ENCODE peak calls at places on chromosomes 5 and 9, in seven cellular contexts. One of them, this sample, is unnamed.
A peak's percentile ranks its signal among the peaks of the same experiment; 100 is the strongest.

GRCh38 chr5:99063737-99064136 is 134.9 kb upstream of the CHD1 start:
- DNase-seq in colonic mucosa: no peak
- DNase-seq in stimulated activated CD8-positive, alpha-beta memory T cell treated with anti-CD3 and anti-CD28 coated beads, Interleukin-15, amount 100 ng/mL, for 1 hour: no peak
- DNase-seq in 8988T: no peak
- DNase-seq in COR-L47: no peak
- DNase-seq in Calu3: no peak
- DNase-seq in naive B cell: no peak
- DNase-seq in this sample: no peak

GRCh38 chr5:116297296-116297814 is 212.5 kb downstream of the COMMD10 start:
- DNase-seq in colonic mucosa: no peak
- DNase-seq in stimulated activated CD8-positive, alpha-beta memory T cell treated with anti-CD3 and anti-CD28 coated beads, Interleukin-15, amount 100 ng/mL, for 1 hour: no peak
- DNase-seq in 8988T: no peak
- DNase-seq in COR-L47: no peak
- DNase-seq in Calu3: no peak
- DNase-seq in naive B cell: no peak
- DNase-seq in this sample: no peak

GRCh38 chr9:8456327-8456726 is 656.7 kb upstream of the DMAC1 start:
- DNase-seq in colonic mucosa: no peak
- DNase-seq in stimulated activated CD8-positive, alpha-beta memory T cell treated with anti-CD3 and anti-CD28 coated beads, Interleukin-15, amount 100 ng/mL, for 1 hour: no peak
- DNase-seq in 8988T: no peak
- DNase-seq in COR-L47: no peak
- DNase-seq in Calu3: no peak
- DNase-seq in naive B cell: no peak
- DNase-seq in this sample: no peak

GRCh38 chr9:101578378-101578777 is 16.4 kb downstream of the PPP3R2 start:
- DNase-seq in colonic mucosa: no peak
- DNase-seq in stimulated activated CD8-positive, alpha-beta memory T cell treated with anti-CD3 and anti-CD28 coated beads, Interleukin-15, amount 100 ng/mL, for 1 hour: no peak
- DNase-seq in 8988T: no peak
- DNase-seq in COR-L47: no peak
- DNase-seq in Calu3: no peak
- DNase-seq in naive B cell: no peak
- DNase-seq in this sample: no peak

GRCh38 chr5:81971086-81971693 is 633 bp upstream of the ATG10 start:
- DNase-seq in colonic mucosa: peak; percentile 22
- DNase-seq in stimulated activated CD8-positive, alpha-beta memory T cell treated with anti-CD3 and anti-CD28 coated beads, Interleukin-15, amount 100 ng/mL, for 1 hour: no peak
- DNase-seq in 8988T: no peak
- DNase-seq in COR-L47: no peak
- DNase-seq in Calu3: no peak
- DNase-seq in naive B cell: peak; percentile 21
- DNase-seq in this sample: no peak

GRCh38 chr9:129597355-129598088 is 23.4 kb downstream of the C9orf50 start:
- DNase-seq in colonic mucosa: peak; percentile 77
- DNase-seq in stimulated activated CD8-positive, alpha-beta memory T cell treated with anti-CD3 and anti-CD28 coated beads, Interleukin-15, amount 100 ng/mL, for 1 hour: no peak
- DNase-seq in 8988T: no peak
- DNase-seq in COR-L47: no peak
- DNase-seq in Calu3: peak; percentile 79
- DNase-seq in naive B cell: no peak
- DNase-seq in this sample: peak; percentile 32

GRCh38 chr9:92097997-92098482 is 17.2 kb downstream of the SPTLC1 start:
- DNase-seq in colonic mucosa: peak; percentile 91
- DNase-seq in stimulated activated CD8-positive, alpha-beta memory T cell treated with anti-CD3 and anti-CD28 coated beads, Interleukin-15, amount 100 ng/mL, for 1 hour: no peak
- DNase-seq in 8988T: no peak
- DNase-seq in COR-L47: no peak
- DNase-seq in Calu3: peak; percentile 94
- DNase-seq in naive B cell: peak; percentile 31
- DNase-seq in this sample: no peak

GRCh38 chr9:110971234-110971633 is 67.0 kb downstream of the LPAR1 start:
- DNase-seq in colonic mucosa: no peak
- DNase-seq in stimulated activated CD8-positive, alpha-beta memory T cell treated with anti-CD3 and anti-CD28 coated beads, Interleukin-15, amount 100 ng/mL, for 1 hour: no peak
- DNase-seq in 8988T: no peak
- DNase-seq in COR-L47: no peak
- DNase-seq in Calu3: no peak
- DNase-seq in naive B cell: no peak
- DNase-seq in this sample: no peak

GRCh38 chr9:76658510-76659231 is 105.6 kb upstream of the PCA3 start:
- DNase-seq in colonic mucosa: no peak
- DNase-seq in stimulated activated CD8-positive, alpha-beta memory T cell treated with anti-CD3 and anti-CD28 coated beads, Interleukin-15, amount 100 ng/mL, for 1 hour: no peak
- DNase-seq in 8988T: no peak
- DNase-seq in COR-L47: peak; percentile 33
- DNase-seq in Calu3: no peak
- DNase-seq in naive B cell: peak; percentile 41
- DNase-seq in this sample: no peak

GRCh38 chr9:129964901-129965734 is 77.9 kb downstream of the FNBP1 start:
- DNase-seq in colonic mucosa: no peak
- DNase-seq in stimulated activated CD8-positive, alpha-beta memory T cell treated with anti-CD3 and anti-CD28 coated beads, Interleukin-15, amount 100 ng/mL, for 1 hour: no peak
- DNase-seq in 8988T: no peak
- DNase-seq in COR-L47: no peak
- DNase-seq in Calu3: no peak
- DNase-seq in naive B cell: no peak
- DNase-seq in this sample: no peak

GRCh38 chr9:128702445-128702948 is at the start of gene PKN3:
- DNase-seq in colonic mucosa: peak; percentile 93
- DNase-seq in stimulated activated CD8-positive, alpha-beta memory T cell treated with anti-CD3 and anti-CD28 coated beads, Interleukin-15, amount 100 ng/mL, for 1 hour: peak; percentile 76
- DNase-seq in 8988T: peak; percentile 96
- DNase-seq in COR-L47: peak; percentile 35
- DNase-seq in Calu3: peak; percentile 91
- DNase-seq in naive B cell: peak; percentile 81
- DNase-seq in this sample: peak; percentile 77

GRCh38 chr5:112329429-112330090 is 89.5 kb downstream of the EPB41L4A start:
- DNase-seq in colonic mucosa: no peak
- DNase-seq in stimulated activated CD8-positive, alpha-beta memory T cell treated with anti-CD3 and anti-CD28 coated beads, Interleukin-15, amount 100 ng/mL, for 1 hour: no peak
- DNase-seq in 8988T: no peak
- DNase-seq in COR-L47: no peak
- DNase-seq in Calu3: no peak
- DNase-seq in naive B cell: peak; percentile 3
- DNase-seq in this sample: no peak

GRCh38 chr5:132640613-132641012 is 17.4 kb upstream of the IL13 start:
- DNase-seq in colonic mucosa: no peak
- DNase-seq in stimulated activated CD8-positive, alpha-beta memory T cell treated with anti-CD3 and anti-CD28 coated beads, Interleukin-15, amount 100 ng/mL, for 1 hour: no peak
- DNase-seq in 8988T: no peak
- DNase-seq in COR-L47: no peak
- DNase-seq in Calu3: no peak
- DNase-seq in naive B cell: no peak
- DNase-seq in this sample: no peak

GRCh38 chr9:1878817-1879216 is 136.3 kb upstream of the SMARCA2 start:
- DNase-seq in colonic mucosa: no peak
- DNase-seq in stimulated activated CD8-positive, alpha-beta memory T cell treated with anti-CD3 and anti-CD28 coated beads, Interleukin-15, amount 100 ng/mL, for 1 hour: no peak
- DNase-seq in 8988T: no peak
- DNase-seq in COR-L47: no peak
- DNase-seq in Calu3: no peak
- DNase-seq in naive B cell: peak; percentile 3
- DNase-seq in this sample: no peak

GRCh38 chr5:2746642-2747041 is 4.8 kb downstream of the IRX2 start:
- DNase-seq in colonic mucosa: no peak
- DNase-seq in stimulated activated CD8-positive, alpha-beta memory T cell treated with anti-CD3 and anti-CD28 coated beads, Interleukin-15, amount 100 ng/mL, for 1 hour: no peak
- DNase-seq in 8988T: no peak
- DNase-seq in COR-L47: no peak
- DNase-seq in Calu3: no peak
- DNase-seq in naive B cell: no peak
- DNase-seq in this sample: no peak

GRCh38 chr9:135228345-135228982 is 141.0 kb downstream of the OLFM1 start:
- DNase-seq in colonic mucosa: no peak
- DNase-seq in stimulated activated CD8-positive, alpha-beta memory T cell treated with anti-CD3 and anti-CD28 coated beads, Interleukin-15, amount 100 ng/mL, for 1 hour: no peak
- DNase-seq in 8988T: no peak
- DNase-seq in COR-L47: no peak
- DNase-seq in Calu3: no peak
- DNase-seq in naive B cell: no peak
- DNase-seq in this sample: no peak

GRCh38 chr5:157282150-157282549 is 16.2 kb downstream of the CYFIP2 start:
- DNase-seq in colonic mucosa: no peak
- DNase-seq in stimulated activated CD8-positive, alpha-beta memory T cell treated with anti-CD3 and anti-CD28 coated beads, Interleukin-15, amount 100 ng/mL, for 1 hour: no peak
- DNase-seq in 8988T: no peak
- DNase-seq in COR-L47: no peak
- DNase-seq in Calu3: no peak
- DNase-seq in naive B cell: no peak
- DNase-seq in this sample: no peak

GRCh38 chr5:173709761-173710160 is 93.3 kb upstream of the BOD1 start:
- DNase-seq in colonic mucosa: no peak
- DNase-seq in stimulated activated CD8-positive, alpha-beta memory T cell treated with anti-CD3 and anti-CD28 coated beads, Interleukin-15, amount 100 ng/mL, for 1 hour: no peak
- DNase-seq in 8988T: no peak
- DNase-seq in COR-L47: no peak
- DNase-seq in Calu3: no peak
- DNase-seq in naive B cell: no peak
- DNase-seq in this sample: no peak

GRCh38 chr5:168055982-168056381 is 235.5 kb upstream of the WWC1 start:
- DNase-seq in colonic mucosa: no peak
- DNase-seq in stimulated activated CD8-positive, alpha-beta memory T cell treated with anti-CD3 and anti-CD28 coated beads, Interleukin-15, amount 100 ng/mL, for 1 hour: no peak
- DNase-seq in 8988T: no peak
- DNase-seq in COR-L47: no peak
- DNase-seq in Calu3: no peak
- DNase-seq in naive B cell: no peak
- DNase-seq in this sample: no peak

GRCh38 chr5:143182901-143183820 is 220.3 kb downstream of the NR3C1 start:
- DNase-seq in colonic mucosa: no peak
- DNase-seq in stimulated activated CD8-positive, alpha-beta memory T cell treated with anti-CD3 and anti-CD28 coated beads, Interleukin-15, amount 100 ng/mL, for 1 hour: no peak
- DNase-seq in 8988T: no peak
- DNase-seq in COR-L47: no peak
- DNase-seq in Calu3: no peak
- DNase-seq in naive B cell: no peak
- DNase-seq in this sample: no peak

GRCh38 chr5:82332889-82333619 is 54.9 kb upstream of the RPS23 start:
- DNase-seq in colonic mucosa: no peak
- DNase-seq in stimulated activated CD8-positive, alpha-beta memory T cell treated with anti-CD3 and anti-CD28 coated beads, Interleukin-15, amount 100 ng/mL, for 1 hour: no peak
- DNase-seq in 8988T: no peak
- DNase-seq in COR-L47: no peak
- DNase-seq in Calu3: no peak
- DNase-seq in naive B cell: no peak
- DNase-seq in this sample: no peak

GRCh38 chr9:112569186-112569585 is 82.6 kb downstream of the KIAA1958 start:
- DNase-seq in colonic mucosa: no peak
- DNase-seq in stimulated activated CD8-positive, alpha-beta memory T cell treated with anti-CD3 and anti-CD28 coated beads, Interleukin-15, amount 100 ng/mL, for 1 hour: no peak
- DNase-seq in 8988T: no peak
- DNase-seq in COR-L47: no peak
- DNase-seq in Calu3: no peak
- DNase-seq in naive B cell: no peak
- DNase-seq in this sample: no peak

GRCh38 chr5:57845025-57845424 is 362.4 kb upstream of the ACTBL2 start:
- DNase-seq in colonic mucosa: no peak
- DNase-seq in stimulated activated CD8-positive, alpha-beta memory T cell treated with anti-CD3 and anti-CD28 coated beads, Interleukin-15, amount 100 ng/mL, for 1 hour: no peak
- DNase-seq in 8988T: no peak
- DNase-seq in COR-L47: no peak
- DNase-seq in Calu3: no peak
- DNase-seq in naive B cell: no peak
- DNase-seq in this sample: no peak

GRCh38 chr5:98110270-98110669 is 663.2 kb upstream of the RGMB start:
- DNase-seq in colonic mucosa: no peak
- DNase-seq in stimulated activated CD8-positive, alpha-beta memory T cell treated with anti-CD3 and anti-CD28 coated beads, Interleukin-15, amount 100 ng/mL, for 1 hour: no peak
- DNase-seq in 8988T: peak; percentile 15
- DNase-seq in COR-L47: no peak
- DNase-seq in Calu3: no peak
- DNase-seq in naive B cell: no peak
- DNase-seq in this sample: no peak

GRCh38 chr5:15669826-15670225 is 169.8 kb downstream of the FBXL7 start:
- DNase-seq in colonic mucosa: no peak
- DNase-seq in stimulated activated CD8-positive, alpha-beta memory T cell treated with anti-CD3 and anti-CD28 coated beads, Interleukin-15, amount 100 ng/mL, for 1 hour: no peak
- DNase-seq in 8988T: no peak
- DNase-seq in COR-L47: no peak
- DNase-seq in Calu3: no peak
- DNase-seq in naive B cell: no peak
- DNase-seq in this sample: no peak

GRCh38 chr9:87887151-87887505 is 4.5 kb downstream of the SPATA31E1 start:
- DNase-seq in colonic mucosa: no peak
- DNase-seq in stimulated activated CD8-positive, alpha-beta memory T cell treated with anti-CD3 and anti-CD28 coated beads, Interleukin-15, amount 100 ng/mL, for 1 hour: no peak
- DNase-seq in 8988T: no peak
- DNase-seq in COR-L47: no peak
- DNase-seq in Calu3: no peak
- DNase-seq in naive B cell: no peak
- DNase-seq in this sample: no peak

GRCh38 chr5:128774605-128775004 is 190.7 kb upstream of the SLC27A6 start:
- DNase-seq in colonic mucosa: no peak
- DNase-seq in stimulated activated CD8-positive, alpha-beta memory T cell treated with anti-CD3 and anti-CD28 coated beads, Interleukin-15, amount 100 ng/mL, for 1 hour: no peak
- DNase-seq in 8988T: no peak
- DNase-seq in COR-L47: no peak
- DNase-seq in Calu3: peak; percentile 68
- DNase-seq in naive B cell: no peak
- DNase-seq in this sample: no peak

GRCh38 chr9:124197177-124198095 is 60.3 kb upstream of the NEK6 start:
- DNase-seq in colonic mucosa: no peak
- DNase-seq in stimulated activated CD8-positive, alpha-beta memory T cell treated with anti-CD3 and anti-CD28 coated beads, Interleukin-15, amount 100 ng/mL, for 1 hour: no peak
- DNase-seq in 8988T: no peak
- DNase-seq in COR-L47: no peak
- DNase-seq in Calu3: no peak
- DNase-seq in naive B cell: peak; percentile 77
- DNase-seq in this sample: peak; percentile 82

GRCh38 chr5:103424008-103424407 is 138.6 kb downstream of the NUDT12 start:
- DNase-seq in colonic mucosa: no peak
- DNase-seq in stimulated activated CD8-positive, alpha-beta memory T cell treated with anti-CD3 and anti-CD28 coated beads, Interleukin-15, amount 100 ng/mL, for 1 hour: no peak
- DNase-seq in 8988T: no peak
- DNase-seq in COR-L47: no peak
- DNase-seq in Calu3: no peak
- DNase-seq in naive B cell: no peak
- DNase-seq in this sample: no peak

GRCh38 chr5:113050606-113051391 is 74.2 kb downstream of the DCP2 start:
- DNase-seq in colonic mucosa: no peak
- DNase-seq in stimulated activated CD8-positive, alpha-beta memory T cell treated with anti-CD3 and anti-CD28 coated beads, Interleukin-15, amount 100 ng/mL, for 1 hour: no peak
- DNase-seq in 8988T: no peak
- DNase-seq in COR-L47: no peak
- DNase-seq in Calu3: no peak
- DNase-seq in naive B cell: no peak
- DNase-seq in this sample: no peak

GRCh38 chr9:128372784-128373183 is 1.6 kb downstream of the URM1 start:
- DNase-seq in colonic mucosa: no peak
- DNase-seq in stimulated activated CD8-positive, alpha-beta memory T cell treated with anti-CD3 and anti-CD28 coated beads, Interleukin-15, amount 100 ng/mL, for 1 hour: no peak
- DNase-seq in 8988T: no peak
- DNase-seq in COR-L47: no peak
- DNase-seq in Calu3: no peak
- DNase-seq in naive B cell: no peak
- DNase-seq in this sample: no peak

This sample was measured in CMK.